ENCODE peak calls at places on chromosomes 7 and 10, in five cellular contexts. W, I, N, C and V are unnamed samples.

GRCh38 chr7:125090596-125090995 is 161.0 kb upstream of the POT1 start:
- DNase-seq in W (no peak), I (no peak), N (no peak), C (no peak), V (no peak)

GRCh38 chr7:867001-867405 is 9.4 kb upstream of the GET4 start:
- DNase-seq in W (no peak), I (no peak), N (no peak), C (peak), V (no peak)

GRCh38 chr10:92573091-92573797 is 649 bp downstream of the IDE start:
- DNase-seq in W (no peak), I (peak), N (no peak), C (no peak), V (peak)

GRCh38 chr7:27198871-27199801 is 755 bp downstream of the HOXA13 start:
- DNase-seq in W (no peak), I (no peak), N (peak), C (no peak), V (peak)

GRCh38 chr7:10981317-10981716 is 7.6 kb downstream of the PHF14 start:
- DNase-seq in W (no peak), I (no peak), N (no peak), C (no peak), V (no peak)

GRCh38 chr10:78295242-78295641 is 261.6 kb downstream of the RPS24 start:
- DNase-seq in W (no peak), I (no peak), N (no peak), C (no peak), V (no peak)

GRCh38 chr7:157701395-157701794 is 364.6 kb downstream of the DNAJB6 start:
- DNase-seq in W (no peak), I (no peak), N (peak), C (no peak), V (no peak)

GRCh38 chr7:148693651-148694050 is 5.1 kb upstream of the CUL1 start:
- DNase-seq in W (no peak), I (no peak), N (no peak), C (no peak), V (no peak)

GRCh38 chr10:29951441-29951931 is 107.9 kb downstream of the JCAD start:
- DNase-seq in W (no peak), I (no peak), N (no peak), C (no peak), V (no peak)

GRCh38 chr7:136693166-136694119 is 175.0 kb upstream of the CHRM2 start:
- DNase-seq in W (no peak), I (no peak), N (no peak), C (no peak), V (no peak)

GRCh38 chr10:94223702-94224370 is 138.9 kb downstream of the NOC3L start:
- DNase-seq in W (no peak), I (no peak), N (no peak), C (peak), V (no peak)

DNA sequence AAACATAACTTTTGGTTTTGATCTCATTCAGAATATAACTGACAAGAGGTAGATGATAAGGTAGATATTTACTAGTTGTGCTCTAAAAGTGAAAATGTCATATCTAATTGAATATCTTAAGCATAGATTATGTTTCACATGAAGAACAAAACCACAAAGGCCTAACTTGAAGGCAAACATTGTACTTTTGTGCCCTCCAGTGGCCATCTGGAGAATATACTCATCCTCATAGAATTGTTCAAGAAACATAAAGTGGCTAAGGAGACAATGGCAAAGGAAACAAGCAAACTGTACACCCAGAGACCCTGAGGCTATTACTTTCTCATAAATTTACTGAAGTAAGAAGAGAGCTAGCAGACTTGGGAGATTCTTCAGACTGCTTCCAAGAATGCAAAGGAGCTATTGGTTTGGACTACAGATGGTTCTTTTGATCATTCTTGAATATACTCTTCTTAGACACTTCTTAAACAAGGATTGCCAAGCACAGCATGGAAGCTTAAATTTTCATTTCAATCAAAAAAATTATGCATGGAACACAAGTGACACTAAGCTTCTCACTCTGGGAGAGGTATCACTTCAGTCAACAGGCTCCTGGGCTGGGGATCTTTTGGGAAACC is 98.2 kb upstream of the DKK1 start:
- DNase-seq in W (peak), I (peak), N (no peak), C (peak), V (peak)
- TF ChIP-seq CTCF in W (peak), I (peak), N (peak), C (peak), V (peak)

DNA sequence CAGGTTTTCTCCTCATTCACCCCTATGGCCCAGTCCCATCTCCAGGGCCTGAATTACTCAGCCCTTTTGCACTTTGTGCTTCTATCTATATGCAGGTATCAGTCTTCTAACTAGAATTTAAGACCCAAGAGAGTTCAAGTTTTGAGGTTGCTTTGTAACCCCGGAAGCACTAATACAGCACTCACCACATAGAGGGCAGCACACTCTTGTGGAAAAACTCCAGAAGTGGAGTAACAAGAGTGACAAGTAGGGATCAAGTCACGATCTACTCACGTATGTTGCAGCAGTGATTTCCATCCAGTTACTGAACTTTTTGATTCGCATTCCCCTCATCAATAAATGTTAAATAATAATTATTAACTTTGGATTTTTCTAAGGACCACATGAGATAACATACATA is 151.0 kb downstream of the CHCHD3 start:
- DNase-seq in W (no peak), I (peak), N (no peak), C (no peak), V (no peak)
- TF ChIP-seq CTCF in W (peak), I (peak), N (peak), C (peak), V (peak)

GRCh38 chr10:88118769-88119559 is 255.5 kb downstream of the PTEN start:
- DNase-seq in W (no peak), I (no peak), N (no peak), C (no peak), V (no peak)

GRCh38 chr10:88120075-88120474 is 256.6 kb downstream of the PTEN start:
- DNase-seq in W (no peak), I (no peak), N (no peak), C (no peak), V (no peak)

GRCh38 chr10:88122145-88122544 is 258.7 kb downstream of the PTEN start:
- DNase-seq in W (no peak), I (no peak), N (no peak), C (no peak), V (no peak)

GRCh38 chr10:88122571-88122970 is 259.1 kb downstream of the PTEN start:
- DNase-seq in W (no peak), I (no peak), N (no peak), C (no peak), V (no peak)

GRCh38 chr10:88120599-88121333 is 257.3 kb downstream of the PTEN start:
- DNase-seq in W (no peak), I (no peak), N (no peak), C (no peak), V (no peak)
- TF ChIP-seq CTCF in W (no peak), I (no peak), N (no peak), C (no peak), V (no peak)

GRCh38 chr10:96719205-96719604 is 1.1 kb downstream of the PIK3AP1 start:
- DNase-seq in W (no peak), I (no peak), N (no peak), C (no peak), V (no peak)
- TF ChIP-seq CTCF in W (no peak), I (no peak), N (no peak), C (no peak), V (no peak)

GRCh38 chr10:71217266-71218045 is 5.1 kb downstream of the UNC5B start:
- DNase-seq in W (no peak), I (peak), N (no peak), C (no peak), V (peak)
- TF ChIP-seq CTCF in W (peak), I (no peak), N (no peak), C (no peak), V (no peak)

GRCh38 chr7:144011458-144012230 is 11.5 kb downstream of the OR6B1 start:
- DNase-seq in W (no peak), I (no peak), N (no peak), C (peak), V (no peak)
- TF ChIP-seq CTCF in W (no peak), I (no peak), N (peak), C (peak), V (no peak)

GRCh38 chr7:30406664-30407425 is 71.7 kb downstream of the NOD1 start:
- DNase-seq in W (no peak), I (peak), N (no peak), C (no peak), V (no peak)
- TF ChIP-seq CTCF in W (no peak), I (no peak), N (no peak), C (no peak), V (no peak)

DNA sequence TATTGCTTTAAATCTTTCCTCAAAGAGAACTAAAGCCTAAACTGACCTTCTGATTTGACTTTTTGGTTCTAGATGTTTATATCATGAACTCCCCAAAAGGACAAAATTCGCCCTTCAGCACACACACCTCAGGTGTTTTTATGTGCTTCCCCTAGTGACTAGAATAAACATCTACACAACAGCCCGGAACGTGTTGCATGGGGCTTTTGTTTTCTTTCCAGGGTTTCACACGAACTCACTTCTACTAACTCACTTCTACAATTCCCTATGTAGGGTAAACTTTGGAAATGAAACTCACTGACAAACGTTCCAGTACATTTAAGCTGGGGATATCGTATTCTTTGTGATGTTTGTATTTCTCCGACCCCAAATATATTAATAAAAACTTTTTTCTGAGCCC is 1.4 kb downstream of the TRA2A start:
- DNase-seq in W (no peak), I (no peak), N (no peak), C (no peak), V (no peak)
- TF ChIP-seq CTCF in W (peak), I (peak), N (peak), C (no peak), V (no peak)

DNA sequence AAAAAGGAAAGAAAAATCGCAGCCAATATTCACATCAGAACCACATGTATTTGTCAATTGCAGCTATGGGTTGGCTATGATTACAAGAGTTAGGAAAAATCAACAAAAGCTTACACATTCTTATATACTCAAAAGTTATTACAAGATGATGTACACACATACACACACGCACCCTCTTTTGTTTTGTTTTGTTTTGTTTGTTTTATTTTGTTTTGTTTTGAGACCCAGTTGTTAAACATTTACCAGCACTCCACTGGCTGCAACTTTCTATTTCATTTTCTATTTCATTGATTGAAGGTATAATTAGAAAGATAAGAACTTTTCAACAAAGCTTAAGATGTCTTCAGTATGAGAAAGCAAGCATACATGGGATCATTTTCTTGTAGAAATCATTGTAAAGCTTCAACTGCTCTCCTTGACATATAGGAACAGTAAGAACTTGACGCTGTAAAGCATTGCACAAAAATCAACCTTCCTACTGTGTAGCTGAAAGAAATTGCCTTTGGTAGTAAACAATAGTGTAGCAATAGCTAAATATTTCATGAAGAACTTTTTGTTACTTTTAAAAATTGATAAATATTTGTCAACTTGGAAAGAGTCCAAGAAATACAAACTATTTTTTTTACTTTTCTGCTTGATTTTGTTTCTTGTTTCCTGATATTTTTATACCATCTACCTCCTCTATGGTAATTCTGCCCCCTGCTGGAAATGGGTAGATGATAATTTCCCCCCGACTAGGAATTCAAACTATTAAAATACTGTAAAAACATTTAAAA is 205.9 kb downstream of the MBL2 start:
- DNase-seq in W (no peak), I (peak), N (no peak), C (peak), V (no peak)
- TF ChIP-seq CTCF in W (peak), I (peak), N (peak), C (peak), V (peak)

DNA sequence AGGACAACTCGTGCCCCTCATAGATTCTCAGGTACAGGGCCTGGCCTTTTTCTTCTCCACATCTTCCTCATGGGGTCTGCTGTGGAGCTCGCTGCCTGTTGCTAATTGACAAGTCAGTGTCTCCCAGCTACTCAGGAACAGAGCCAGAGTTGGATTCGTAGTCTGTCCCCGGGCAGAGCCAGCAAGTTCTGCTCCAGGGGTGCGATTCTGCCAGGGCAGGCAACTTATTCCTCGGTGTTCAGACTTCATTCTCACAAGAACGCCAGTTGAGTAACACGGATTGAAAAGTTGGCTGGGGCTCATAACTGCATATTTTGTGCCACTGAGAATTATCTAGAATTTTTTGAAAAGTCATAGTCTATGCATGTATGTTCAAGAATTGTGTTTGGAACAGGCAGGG is 336.7 kb upstream of the NPVF start:
- DNase-seq in W (no peak), I (no peak), N (no peak), C (no peak), V (no peak)
- TF ChIP-seq CTCF in W (no peak), I (no peak), N (no peak), C (no peak), V (no peak)